ENCODE peak calls at places on chromosomes 3 and 15, in ten cellular contexts. C, H, F, Q, D, R, M, Y, N and V are unnamed samples.

GRCh38 chr3:131582438-131582837 is 79.7 kb upstream of the MRPL3 start:
- DNase-seq in C (no peak), H (no peak), F (no peak), Q (no peak), D (no peak), R (no peak), M (no peak), Y (no peak), N (no peak), V (no peak)

GRCh38 chr3:109922898-109923297 is 585.6 kb upstream of the DPPA4 start:
- DNase-seq in C (no peak), H (no peak), F (no peak), Q (no peak), D (no peak), R (no peak), M (no peak), Y (no peak), N (no peak), V (no peak)

GRCh38 chr3:106262976-106263375 is 394.2 kb upstream of the CBLB start:
- DNase-seq in C (no peak), H (no peak), F (no peak), Q (no peak), D (no peak), R (no peak), M (no peak), Y (no peak), N (no peak), V (no peak)

GRCh38 chr15:77670558-77671148 is 37.9 kb upstream of the LINGO1 start:
- DNase-seq in C (no peak), H (no peak), F (no peak), Q (no peak), D (no peak), R (no peak), M (no peak), Y (no peak), N (no peak), V (no peak)

GRCh38 chr3:10985181-10985580 is 7.4 kb upstream of the SLC6A1 start:
- DNase-seq in C (no peak), H (no peak), F (no peak), Q (no peak), D (no peak), R (no peak), M (no peak), Y (no peak), N (no peak), V (no peak)

GRCh38 chr3:132279030-132279429 is 38.2 kb upstream of the ACP3 start:
- DNase-seq in C (no peak), H (no peak), F (no peak), Q (no peak), D (no peak), R (no peak), M (no peak), Y (no peak), N (no peak), V (no peak)

GRCh38 chr15:90343391-90343790 is 8.7 kb upstream of the ZNF774 start:
- DNase-seq in C (no peak), H (no peak), F (no peak), Q (no peak), D (no peak), R (no peak), M (no peak), Y (no peak), N (no peak), V (no peak)

GRCh38 chr3:170563712-170564423 is 22.0 kb downstream of the SLC7A14 start:
- DNase-seq in C (no peak), H (no peak), F (no peak), Q (no peak), D (no peak), R (no peak), M (no peak), Y (no peak), N (no peak), V (no peak)

GRCh38 chr15:77907824-77908751 is 169.4 kb downstream of the TBC1D2B start:
- DNase-seq in C (no peak), H (no peak), F (no peak), Q (no peak), D (no peak), R (peak; percentile 85), M (no peak), Y (no peak), N (peak; percentile 77), V (no peak)

GRCh38 chr3:52041118-52041847 is 15.1 kb downstream of the DUSP7 start:
- DNase-seq in C (no peak), H (no peak), F (no peak), Q (no peak), D (no peak), R (no peak), M (no peak), Y (no peak), N (no peak), V (no peak)
- TF ChIP-seq CTCF in C (peak; percentile 30), H (peak; percentile 33), F (no peak), Q (no peak), D (no peak), R (no peak), M (no peak), Y (peak; percentile 55), N (no peak), V (no peak)

GRCh38 chr15:40436116-40436891 is 4.4 kb upstream of the BAHD1 start:
- DNase-seq in C (no peak), H (no peak), F (no peak), Q (peak; percentile 35), D (no peak), R (no peak), M (no peak), Y (no peak), N (no peak), V (no peak)

GRCh38 chr15:40439461-40440299 is 1.1 kb upstream of the BAHD1 start:
- DNase-seq in C (no peak), H (no peak), F (no peak), Q (peak; percentile 48), D (peak; percentile 42), R (peak; percentile 78), M (no peak), Y (no peak), N (no peak), V (no peak)

GRCh38 chr15:40436892-40437753 is 3.6 kb upstream of the BAHD1 start:
- DNase-seq in C (no peak), H (no peak), F (no peak), Q (no peak), D (no peak), R (no peak), M (no peak), Y (no peak), N (no peak), V (no peak)

GRCh38 chr15:40438712-40439111 is 2.0 kb upstream of the BAHD1 start:
- DNase-seq in C (no peak), H (no peak), F (no peak), Q (no peak), D (no peak), R (peak; percentile 70), M (no peak), Y (no peak), N (no peak), V (no peak)

DNA sequence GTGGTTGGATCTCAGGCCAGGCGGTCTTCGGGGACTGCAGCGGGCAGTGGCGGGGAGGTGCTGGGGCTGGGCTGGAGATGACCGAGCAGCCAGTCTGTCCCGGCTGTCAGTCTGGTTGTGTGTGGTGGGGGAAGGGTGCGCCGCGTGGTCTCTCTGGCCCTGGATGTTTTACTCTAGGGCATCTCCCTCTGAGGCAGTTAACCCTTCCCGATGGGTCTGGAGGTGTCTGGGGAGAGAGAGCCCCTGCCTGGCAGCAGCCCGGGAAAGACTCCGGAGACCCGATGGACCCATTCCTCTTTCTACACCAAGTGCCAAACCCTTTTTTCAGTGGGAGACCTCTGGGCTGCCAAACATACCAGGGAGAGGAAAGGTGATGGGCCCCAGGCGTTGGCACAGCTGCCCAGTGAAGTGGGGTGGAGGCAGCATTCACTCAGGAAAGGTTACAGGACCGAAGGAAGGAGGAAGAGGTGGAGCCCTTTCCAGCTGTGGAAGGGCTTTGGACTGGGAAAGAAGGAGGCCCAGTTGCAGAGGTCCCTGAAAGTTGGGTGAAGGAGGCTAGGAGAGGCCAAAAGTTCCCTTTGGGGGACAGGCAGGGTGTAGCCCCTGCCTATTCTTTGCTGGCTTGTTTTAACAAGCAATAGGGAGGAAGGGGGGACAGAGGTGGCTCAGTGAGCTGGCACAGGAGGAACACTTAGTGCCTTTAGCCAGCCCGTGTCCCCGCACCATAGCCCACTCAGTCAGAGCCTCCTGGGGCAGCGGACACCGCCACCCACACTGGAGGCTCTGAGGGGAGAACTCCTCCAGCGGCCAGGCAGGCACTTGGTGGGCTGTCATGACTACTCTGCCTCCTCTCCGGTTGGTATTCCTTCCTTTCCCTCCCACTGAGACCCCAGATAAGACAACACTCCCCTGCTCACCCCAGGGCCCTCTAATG is 2.7 kb upstream of the BAHD1 start:
- DNase-seq in C (no peak), H (no peak), F (no peak), Q (no peak), D (no peak), R (no peak), M (no peak), Y (no peak), N (no peak), V (no peak)
- TF ChIP-seq CTCF in C (no peak), H (no peak), F (no peak), Q (no peak), D (no peak), R (no peak), M (no peak), Y (no peak), N (no peak), V (no peak)

DNA sequence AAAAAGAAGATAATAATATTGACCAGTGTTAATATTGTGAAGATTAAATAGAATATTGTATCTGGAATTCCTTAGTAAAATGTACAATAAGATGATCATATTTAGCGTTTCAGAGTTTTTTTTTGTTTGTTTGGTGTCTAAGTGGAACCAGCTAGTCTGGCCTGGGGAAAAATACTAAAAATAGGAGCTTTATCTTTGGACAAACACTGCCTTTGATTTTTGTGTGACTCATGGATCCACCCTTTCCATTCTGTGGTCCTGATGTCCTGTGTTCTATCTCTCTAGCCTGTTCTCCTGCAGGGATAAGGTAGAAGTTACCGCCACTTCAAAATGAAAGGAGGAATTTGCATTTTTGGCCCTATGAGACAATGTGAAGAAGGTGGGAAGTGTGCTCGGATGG is 79.7 kb upstream of the CRBN start:
- DNase-seq in C (no peak), H (no peak), F (no peak), Q (no peak), D (no peak), R (no peak), M (no peak), Y (no peak), N (no peak), V (no peak)
- TF ChIP-seq CTCF in C (no peak), H (no peak), F (no peak), Q (no peak), D (no peak), R (no peak), M (no peak), Y (no peak), N (no peak), V (no peak)

DNA sequence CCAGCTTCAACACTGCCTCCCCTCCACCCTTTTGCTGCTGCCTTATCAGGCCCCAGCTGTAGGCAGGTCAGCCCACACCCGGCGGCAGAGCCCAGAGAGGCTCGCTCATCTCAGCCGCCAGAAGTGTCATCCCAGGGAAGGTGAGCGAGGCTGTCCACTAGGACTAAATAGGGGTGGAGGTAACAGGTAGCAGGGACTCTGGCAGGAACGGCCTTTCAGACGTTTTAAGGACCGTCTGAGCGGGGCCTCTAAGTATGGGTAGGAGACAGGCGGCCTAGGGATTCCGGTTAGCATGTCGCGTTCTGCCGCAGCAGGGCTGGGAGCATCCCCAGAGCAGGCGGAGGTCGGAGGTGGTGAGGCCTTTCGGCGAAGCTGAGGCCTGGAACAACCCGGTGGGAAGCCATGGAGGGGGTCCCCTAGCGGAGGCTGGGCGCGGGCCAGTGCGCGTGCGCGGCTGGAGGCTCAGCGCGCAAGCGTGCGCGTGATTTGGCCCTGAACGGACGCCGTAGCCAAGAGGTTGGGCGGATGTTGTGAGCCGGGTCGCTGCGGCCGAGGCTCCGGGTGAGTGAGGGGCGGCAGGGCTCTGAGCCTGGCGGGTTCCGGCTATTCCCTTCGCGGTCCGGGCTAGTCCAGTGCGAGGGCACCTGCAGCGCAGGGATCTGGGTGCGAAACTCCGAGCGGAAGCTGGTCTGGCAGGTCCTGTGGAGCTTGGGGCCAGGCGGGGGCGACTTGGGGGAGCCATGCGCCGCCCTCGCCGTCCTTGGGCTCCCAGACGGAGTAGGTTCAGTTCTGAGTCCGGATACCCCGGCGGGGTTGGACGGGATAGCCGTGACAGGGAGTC is at the start of the genes MST1 and RNF123:
- DNase-seq in C (peak; percentile 70), H (peak; percentile 62), F (peak; percentile 21), Q (peak; percentile 91), D (peak; percentile 93), R (peak; percentile 90), M (peak; percentile 76), Y (peak; percentile 75), N (peak; percentile 95), V (peak; percentile 96)
- TF ChIP-seq CTCF in C (peak; percentile 46), H (peak; percentile 57), F (peak; percentile 38), Q (peak; percentile 53), D (peak; percentile 37), R (no peak), M (no peak), Y (peak; percentile 39), N (no peak), V (peak; percentile 50)